ENCODE peak calls at places on chromosomes 3 and 15, in seven cellular contexts. One of them, this sample, is unnamed.

GRCh38 chr15:75921732-75922703 is 18.3 kb downstream of the FBXO22 start:
- DNase-seq in OCI-LY7: peak
- DNase-seq in CD8-positive, alpha-beta T cell: no peak
- DNase-seq in cardiac muscle cell: peak
- DNase-seq in stomach: peak
- DNase-seq in MM.1S: no peak
- DNase-seq in upper lobe of right lung: no peak
- DNase-seq in this sample: peak

GRCh38 chr3:132253262-132253878 is 63.8 kb upstream of the ACP3 start:
- DNase-seq in CD8-positive, alpha-beta T cell: no peak
- DNase-seq in MM.1S: peak
- DNase-seq in OCI-LY7: peak
- DNase-seq in upper lobe of right lung: no peak
- DNase-seq in stomach: no peak
- DNase-seq in cardiac muscle cell: peak
- DNase-seq in this sample: peak

GRCh38 chr15:101801048-101801447 is 2.3 kb upstream of the OR4F6 start:
- DNase-seq in cardiac muscle cell: peak
- DNase-seq in upper lobe of right lung: no peak
- DNase-seq in OCI-LY7: no peak
- DNase-seq in stomach: no peak
- DNase-seq in CD8-positive, alpha-beta T cell: no peak
- DNase-seq in MM.1S: no peak
- DNase-seq in this sample: no peak

GRCh38 chr3:185069023-185069422 is 83.8 kb downstream of the C3orf70 start:
- DNase-seq in OCI-LY7: no peak
- DNase-seq in cardiac muscle cell: no peak
- DNase-seq in CD8-positive, alpha-beta T cell: no peak
- DNase-seq in MM.1S: no peak
- DNase-seq in upper lobe of right lung: no peak
- DNase-seq in stomach: no peak
- DNase-seq in this sample: peak

GRCh38 chr3:114409291-114409690 is 115.5 kb downstream of the TIGIT start:
- DNase-seq in cardiac muscle cell: no peak
- DNase-seq in MM.1S: no peak
- DNase-seq in CD8-positive, alpha-beta T cell: no peak
- DNase-seq in stomach: no peak
- DNase-seq in upper lobe of right lung: no peak
- DNase-seq in OCI-LY7: no peak
- DNase-seq in this sample: no peak

GRCh38 chr3:72614394-72615074 is 233.7 kb downstream of the SHQ1 start:
- DNase-seq in MM.1S: no peak
- DNase-seq in stomach: no peak
- DNase-seq in upper lobe of right lung: no peak
- DNase-seq in CD8-positive, alpha-beta T cell: no peak
- DNase-seq in OCI-LY7: no peak
- DNase-seq in cardiac muscle cell: peak
- DNase-seq in this sample: no peak

GRCh38 chr3:89360155-89360554 is 252.7 kb downstream of the EPHA3 start:
- DNase-seq in MM.1S: no peak
- DNase-seq in CD8-positive, alpha-beta T cell: no peak
- DNase-seq in upper lobe of right lung: no peak
- DNase-seq in stomach: no peak
- DNase-seq in OCI-LY7: no peak
- DNase-seq in cardiac muscle cell: no peak
- DNase-seq in this sample: no peak

GRCh38 chr3:84980011-84980410 is 21.2 kb downstream of the CADM2 start:
- DNase-seq in upper lobe of right lung: no peak
- DNase-seq in stomach: no peak
- DNase-seq in cardiac muscle cell: peak
- DNase-seq in CD8-positive, alpha-beta T cell: no peak
- DNase-seq in MM.1S: no peak
- DNase-seq in OCI-LY7: no peak
- DNase-seq in this sample: no peak

GRCh38 chr3:71573181-71573580 is 10.3 kb downstream of the FOXP1 start:
- DNase-seq in stomach: no peak
- DNase-seq in CD8-positive, alpha-beta T cell: no peak
- DNase-seq in OCI-LY7: no peak
- DNase-seq in upper lobe of right lung: no peak
- DNase-seq in MM.1S: no peak
- DNase-seq in cardiac muscle cell: no peak
- DNase-seq in this sample: no peak

GRCh38 chr3:104715972-104716371 is 650.7 kb upstream of the ALCAM start:
- DNase-seq in CD8-positive, alpha-beta T cell: no peak
- DNase-seq in MM.1S: no peak
- DNase-seq in upper lobe of right lung: no peak
- DNase-seq in cardiac muscle cell: no peak
- DNase-seq in OCI-LY7: no peak
- DNase-seq in stomach: no peak
- DNase-seq in this sample: no peak

GRCh38 chr3:40745381-40746106 is 220.8 kb downstream of the ZNF621 start:
- DNase-seq in MM.1S: no peak
- DNase-seq in cardiac muscle cell: no peak
- DNase-seq in upper lobe of right lung: no peak
- DNase-seq in CD8-positive, alpha-beta T cell: no peak
- DNase-seq in stomach: no peak
- DNase-seq in OCI-LY7: no peak
- DNase-seq in this sample: no peak

GRCh38 chr3:156981005-156981404 is 154.9 kb downstream of the LEKR1 start:
- DNase-seq in upper lobe of right lung: no peak
- DNase-seq in MM.1S: no peak
- DNase-seq in cardiac muscle cell: no peak
- DNase-seq in OCI-LY7: no peak
- DNase-seq in CD8-positive, alpha-beta T cell: no peak
- DNase-seq in stomach: no peak
- DNase-seq in this sample: no peak

GRCh38 chr3:71997066-71997653 is 212.2 kb upstream of the PROK2 start:
- DNase-seq in CD8-positive, alpha-beta T cell: no peak
- DNase-seq in cardiac muscle cell: no peak
- DNase-seq in OCI-LY7: no peak
- DNase-seq in MM.1S: no peak
- DNase-seq in upper lobe of right lung: no peak
- DNase-seq in stomach: no peak
- DNase-seq in this sample: no peak

GRCh38 chr15:29978411-29979382 is 104.1 kb upstream of the GOLGA8J start:
- DNase-seq in stomach: no peak
- DNase-seq in CD8-positive, alpha-beta T cell: no peak
- DNase-seq in MM.1S: no peak
- DNase-seq in OCI-LY7: no peak
- DNase-seq in upper lobe of right lung: no peak
- DNase-seq in cardiac muscle cell: no peak
- DNase-seq in this sample: no peak

GRCh38 chr3:49017978-49018706 is at the start of gene DALRD3:
- DNase-seq in stomach: peak
- DNase-seq in upper lobe of right lung: peak
- DNase-seq in CD8-positive, alpha-beta T cell: peak
- DNase-seq in MM.1S: peak
- DNase-seq in cardiac muscle cell: peak
- DNase-seq in OCI-LY7: peak
- DNase-seq in this sample: peak

GRCh38 chr3:122055215-122055614 is at the start of gene CD86:
- DNase-seq in cardiac muscle cell: no peak
- DNase-seq in stomach: no peak
- DNase-seq in MM.1S: no peak
- DNase-seq in CD8-positive, alpha-beta T cell: no peak
- DNase-seq in OCI-LY7: peak
- DNase-seq in upper lobe of right lung: no peak
- DNase-seq in this sample: no peak

GRCh38 chr3:46667061-46667621 is 26.3 kb downstream of the ALS2CL start:
- DNase-seq in MM.1S: no peak
- DNase-seq in CD8-positive, alpha-beta T cell: no peak
- DNase-seq in cardiac muscle cell: no peak
- DNase-seq in stomach: peak
- DNase-seq in OCI-LY7: no peak
- DNase-seq in upper lobe of right lung: peak
- DNase-seq in this sample: no peak

GRCh38 chr3:170689218-170689874 is 103.5 kb upstream of the SLC7A14 start:
- DNase-seq in MM.1S: no peak
- DNase-seq in CD8-positive, alpha-beta T cell: no peak
- DNase-seq in OCI-LY7: no peak
- DNase-seq in upper lobe of right lung: peak
- DNase-seq in cardiac muscle cell: no peak
- DNase-seq in stomach: no peak
- DNase-seq in this sample: no peak

GRCh38 chr3:39295184-39295775 is 15.4 kb upstream of the CX3CR1 start:
- DNase-seq in CD8-positive, alpha-beta T cell: no peak
- DNase-seq in OCI-LY7: no peak
- DNase-seq in cardiac muscle cell: no peak
- DNase-seq in upper lobe of right lung: no peak
- DNase-seq in MM.1S: no peak
- DNase-seq in stomach: no peak
- DNase-seq in this sample: no peak

DNA sequence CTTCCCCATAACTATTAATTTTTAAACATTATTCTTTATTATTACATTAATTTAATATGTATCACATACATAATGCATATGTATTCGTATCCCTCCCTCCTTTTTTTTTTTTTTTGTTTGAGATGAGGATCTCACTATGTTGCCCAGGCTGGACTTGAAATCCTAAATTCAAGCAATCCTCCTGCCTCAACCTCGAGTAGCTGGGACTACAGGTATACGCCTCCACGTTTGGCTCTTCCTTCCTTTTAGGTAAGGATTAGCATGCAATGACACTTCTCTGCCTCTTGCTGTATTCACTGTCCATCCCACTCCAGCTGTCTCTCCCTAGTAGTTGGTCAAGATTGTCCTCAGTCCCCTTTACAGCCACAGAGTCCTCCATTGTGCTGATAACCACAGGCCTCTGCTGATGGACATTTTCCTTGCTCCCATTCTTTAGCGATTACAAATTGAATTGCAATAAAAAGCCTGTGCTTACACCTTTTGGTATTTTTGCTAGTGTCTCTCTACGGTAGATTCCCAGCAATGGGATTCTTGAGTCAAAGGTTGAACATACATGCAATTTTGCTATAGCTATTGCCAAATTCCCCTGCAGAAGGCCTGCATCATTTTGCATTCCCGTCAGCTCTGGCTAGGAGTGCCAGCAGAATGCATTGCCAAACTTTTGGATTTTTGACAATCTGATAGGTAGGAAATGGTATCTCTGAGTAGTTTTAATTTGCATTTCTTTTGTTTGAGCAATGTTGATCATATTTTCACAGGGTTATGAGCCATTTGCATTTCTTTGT is 156.6 kb downstream of the SMAD6 start:
- DNase-seq in CD8-positive, alpha-beta T cell: no peak
- DNase-seq in stomach: no peak
- DNase-seq in cardiac muscle cell: no peak
- DNase-seq in OCI-LY7: no peak
- DNase-seq in MM.1S: no peak
- DNase-seq in upper lobe of right lung: no peak
- DNase-seq in this sample: peak
- H3K27ac ChIP-seq in CD8-positive, alpha-beta T cell: no peak
- H3K27ac ChIP-seq in stomach: no peak
- H3K27ac ChIP-seq in cardiac muscle cell: no peak
- H3K27ac ChIP-seq in OCI-LY7: no peak
- H3K27ac ChIP-seq in MM.1S: no peak
- H3K27ac ChIP-seq in upper lobe of right lung: no peak
- H3K27ac ChIP-seq in this sample: no peak

GRCh38 chr15:38069001-38069400 is 134.6 kb downstream of the TMCO5A start:
- DNase-seq in CD8-positive, alpha-beta T cell: no peak
- DNase-seq in OCI-LY7: peak
- DNase-seq in cardiac muscle cell: no peak
- DNase-seq in stomach: peak
- DNase-seq in upper lobe of right lung: no peak
- DNase-seq in MM.1S: peak
- DNase-seq in this sample: peak

GRCh38 chr15:38068600-38068999 is 134.2 kb downstream of the TMCO5A start:
- DNase-seq in MM.1S: no peak
- DNase-seq in cardiac muscle cell: peak
- DNase-seq in CD8-positive, alpha-beta T cell: no peak
- DNase-seq in upper lobe of right lung: no peak
- DNase-seq in OCI-LY7: no peak
- DNase-seq in stomach: no peak
- DNase-seq in this sample: no peak

GRCh38 chr15:38066612-38067011 is 132.2 kb downstream of the TMCO5A start:
- DNase-seq in CD8-positive, alpha-beta T cell: no peak
- DNase-seq in OCI-LY7: no peak
- DNase-seq in stomach: no peak
- DNase-seq in cardiac muscle cell: no peak
- DNase-seq in MM.1S: no peak
- DNase-seq in upper lobe of right lung: no peak
- DNase-seq in this sample: no peak

GRCh38 chr15:38062679-38063078 is 128.2 kb downstream of the TMCO5A start:
- DNase-seq in cardiac muscle cell: no peak
- DNase-seq in MM.1S: no peak
- DNase-seq in OCI-LY7: no peak
- DNase-seq in CD8-positive, alpha-beta T cell: no peak
- DNase-seq in stomach: no peak
- DNase-seq in upper lobe of right lung: no peak
- DNase-seq in this sample: no peak

GRCh38 chr15:38065721-38066120 is 131.3 kb downstream of the TMCO5A start:
- DNase-seq in cardiac muscle cell: no peak
- DNase-seq in CD8-positive, alpha-beta T cell: no peak
- DNase-seq in OCI-LY7: no peak
- DNase-seq in MM.1S: no peak
- DNase-seq in upper lobe of right lung: no peak
- DNase-seq in stomach: no peak
- DNase-seq in this sample: no peak
- TF ChIP-seq CTCF in cardiac muscle cell: no peak
- TF ChIP-seq CTCF in CD8-positive, alpha-beta T cell: no peak
- TF ChIP-seq CTCF in OCI-LY7: no peak
- TF ChIP-seq CTCF in MM.1S: no peak
- TF ChIP-seq CTCF in upper lobe of right lung: no peak
- TF ChIP-seq CTCF in stomach: no peak
- TF ChIP-seq CTCF in this sample: no peak

DNA sequence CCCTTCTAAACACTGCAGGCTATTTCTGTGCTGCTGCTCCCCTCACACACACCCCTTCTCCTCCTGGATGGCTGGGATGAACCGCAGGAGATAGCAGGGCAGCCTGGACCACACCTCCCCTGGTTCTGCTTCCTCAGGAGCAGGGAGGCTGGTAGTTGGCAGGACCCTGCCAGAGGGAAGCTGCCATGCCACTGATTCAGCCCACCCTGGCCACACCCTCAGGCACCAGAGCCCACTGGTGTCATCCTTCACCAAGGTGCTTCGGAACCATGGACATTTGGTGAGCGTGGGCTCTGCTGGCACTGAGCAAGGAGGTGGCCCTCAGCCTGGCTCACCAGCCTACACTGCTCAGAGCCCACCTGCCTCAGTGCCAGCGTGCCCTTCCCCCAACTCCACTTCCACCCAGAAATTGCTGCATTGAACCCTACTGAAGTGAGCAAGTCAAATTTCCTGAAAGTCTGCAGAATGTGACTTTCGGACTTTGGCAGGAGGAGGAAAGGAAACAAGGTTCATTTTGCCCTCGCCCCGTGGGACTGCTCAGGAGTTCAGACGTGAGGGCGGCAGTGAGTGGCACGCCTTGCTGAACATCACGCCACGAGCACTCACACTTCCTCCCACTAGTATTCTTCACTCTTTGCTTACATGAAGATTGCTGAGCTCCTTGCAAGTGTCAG is 26.3 kb downstream of the BMF start:
- DNase-seq in MM.1S: no peak
- DNase-seq in cardiac muscle cell: no peak
- DNase-seq in upper lobe of right lung: no peak
- DNase-seq in OCI-LY7: no peak
- DNase-seq in CD8-positive, alpha-beta T cell: no peak
- DNase-seq in stomach: no peak
- DNase-seq in this sample: peak
- H3K4me3 ChIP-seq in MM.1S: peak
- H3K4me3 ChIP-seq in cardiac muscle cell: no peak
- H3K4me3 ChIP-seq in upper lobe of right lung: peak
- H3K4me3 ChIP-seq in OCI-LY7: no peak
- H3K4me3 ChIP-seq in CD8-positive, alpha-beta T cell: no peak
- H3K4me3 ChIP-seq in stomach: peak
- H3K4me3 ChIP-seq in this sample: peak

GRCh38 chr3:107660316-107660976 is 137.7 kb downstream of the BBX start:
- DNase-seq in upper lobe of right lung: no peak
- DNase-seq in OCI-LY7: peak
- DNase-seq in CD8-positive, alpha-beta T cell: no peak
- DNase-seq in cardiac muscle cell: peak
- DNase-seq in MM.1S: peak
- DNase-seq in stomach: no peak
- DNase-seq in this sample: no peak
- H3K27ac ChIP-seq in upper lobe of right lung: no peak
- H3K27ac ChIP-seq in OCI-LY7: no peak
- H3K27ac ChIP-seq in CD8-positive, alpha-beta T cell: no peak
- H3K27ac ChIP-seq in cardiac muscle cell: no peak
- H3K27ac ChIP-seq in MM.1S: no peak
- H3K27ac ChIP-seq in stomach: no peak
- H3K27ac ChIP-seq in this sample: no peak

This sample was measured in colonic mucosa.